ENCODE peak calls at places on chromosomes 7 and 10, in seven cellular contexts. N is dorsolateral prefrontal cortex, D is osteoblast, Z is T-helper 1 cell, Q is hypothalamus, H is skeletal muscle cell, W is HT-29. X is an unnamed sample.

GRCh38 chr7:140519007-140519399 is 39.7 kb upstream of the MKRN1 start:
- DNase-seq in N (no peak), W (no peak), H (no peak), D (no peak), Z (no peak), Q (no peak), X (no peak)

GRCh38 chr7:11228515-11228914 is 254.8 kb downstream of the PHF14 start:
- DNase-seq in N (peak; percentile 44), H (peak; percentile 62), Q (no peak), Z (no peak), W (no peak), D (no peak), X (no peak)

GRCh38 chr7:106979551-106980357 is 64.8 kb upstream of the PRKAR2B start:
- DNase-seq in H (no peak), W (no peak), Q (no peak), N (no peak), D (no peak), Z (no peak), X (no peak)

GRCh38 chr10:110845372-110845755 is 26.4 kb upstream of the PDCD4 start:
- DNase-seq in D (no peak), Z (no peak), Q (no peak), N (no peak), H (no peak), W (no peak), X (no peak)

GRCh38 chr7:142463401-142463850 is 205.6 kb upstream of the PRSS58 start:
- DNase-seq in W (no peak), Z (no peak), H (no peak), D (peak; percentile 30), N (no peak), Q (no peak), X (no peak)

GRCh38 chr7:124062171-124062570 is 29.3 kb upstream of the TMEM229A start:
- DNase-seq in H (no peak), Q (no peak), Z (no peak), W (no peak), N (no peak), D (no peak), X (no peak)

GRCh38 chr10:84603971-84604370 is 275.6 kb downstream of the CCSER2 start:
- DNase-seq in Q (no peak), N (no peak), Z (no peak), D (no peak), H (no peak), W (no peak), X (no peak)

GRCh38 chr7:11795231-11795630 is 36.8 kb downstream of the THSD7A start:
- DNase-seq in Z (no peak), N (no peak), D (no peak), W (no peak), Q (no peak), H (no peak), X (no peak)

GRCh38 chr7:78248867-78249266 is 450.3 kb downstream of the PHTF2 start:
- DNase-seq in D (no peak), W (no peak), Q (no peak), N (no peak), H (no peak), Z (no peak), X (no peak)

GRCh38 chr10:133104972-133105495 is 17.3 kb downstream of the ADGRA1 start:
- DNase-seq in H (no peak), Z (no peak), N (no peak), D (no peak), W (no peak), Q (no peak), X (no peak)

GRCh38 chr7:70599446-70600190 is 532.3 kb upstream of the GALNT17 start:
- DNase-seq in H (no peak), D (no peak), Z (no peak), Q (no peak), N (no peak), W (peak; percentile 55), X (no peak)

GRCh38 chr10:79243211-79244067 is 103.8 kb upstream of the PPIF start:
- DNase-seq in H (no peak), N (peak; percentile 76), W (no peak), Z (peak; percentile 28), D (peak; percentile 97), Q (peak; percentile 50), X (no peak)

GRCh38 chr7:112789453-112789823 is 755 bp downstream of the TMEM168 start:
- DNase-seq in N (no peak), W (no peak), H (no peak), Q (no peak), Z (no peak), D (no peak), X (no peak)

GRCh38 chr7:7190142-7190541 is 7.8 kb downstream of the C1GALT1 start:
- DNase-seq in Z (no peak), W (no peak), Q (no peak), H (peak; percentile 51), D (peak; percentile 13), N (no peak), X (no peak)

GRCh38 chr10:94521276-94522250 is 24.0 kb upstream of the HELLS start:
- DNase-seq in Q (no peak), W (no peak), N (no peak), Z (no peak), D (peak; percentile 45), H (no peak), X (no peak)

GRCh38 chr7:16587129-16587528 is 58.4 kb downstream of the ANKMY2 start:
- DNase-seq in N (no peak), H (no peak), Z (no peak), W (no peak), Q (no peak), D (no peak), X (no peak)

X was measured in AG09319.